ENCODE peak calls at places on chromosome X, in five cellular contexts. Z, P, M, T and C are unnamed samples.

GRCh38 chrX:78455901-78456300 is 128.5 kb upstream of the CYSLTR1 start:
- DNase-seq in Z (no peak), P (no peak), M (peak), T (peak), C (peak)

GRCh38 chrX:17706676-17707075 is 30.6 kb upstream of the SCML1 start:
- DNase-seq in Z (no peak), P (no peak), M (peak), T (peak), C (peak)

GRCh38 chrX:75784689-75785491 is at the start of gene MAGEE2:
- DNase-seq in Z (no peak), P (no peak), M (no peak), T (no peak), C (no peak)

GRCh38 chrX:118496763-118497079 is 1.1 kb downstream of the DOCK11 start:
- DNase-seq in Z (no peak), P (no peak), M (no peak), T (no peak), C (no peak)

GRCh38 chrX:41445781-41446358 is 1.3 kb upstream of the NYX start:
- DNase-seq in Z (no peak), P (peak), M (no peak), T (no peak), C (peak)

GRCh38 chrX:134180566-134180965 is 56.4 kb upstream of the CCDC160 start:
- DNase-seq in Z (no peak), P (no peak), M (no peak), T (no peak), C (no peak)

GRCh38 chrX:40172169-40172979 is 74.6 kb upstream of the BCOR start:
- DNase-seq in Z (peak), P (peak), M (peak), T (peak), C (peak)

GRCh38 chrX:132564026-132564425 is 75.2 kb upstream of the MBNL3 start:
- DNase-seq in Z (no peak), P (no peak), M (peak), T (no peak), C (no peak)

GRCh38 chrX:83997781-83998180 is 136.8 kb downstream of the CYLC1 start:
- DNase-seq in Z (no peak), P (no peak), M (no peak), T (no peak), C (no peak)

GRCh38 chrX:85052207-85052606 is 48.5 kb downstream of the APOOL start:
- DNase-seq in Z (no peak), P (no peak), M (peak), T (peak), C (peak)

GRCh38 chrX:8084023-8084422 is 87.0 kb downstream of the VCX2 start:
- DNase-seq in Z (no peak), P (no peak), M (peak), T (peak), C (peak)

GRCh38 chrX:76427560-76428242 is at the start of gene MAGEE1:
- DNase-seq in Z (peak), P (peak), M (peak), T (peak), C (peak)

GRCh38 chrX:135985123-135985973 is at the start of gene SLC9A6:
- DNase-seq in Z (peak), P (peak), M (peak), T (peak), C (peak)

GRCh38 chrX:21798677-21799219 is 40.7 kb upstream of the MBTPS2 start:
- DNase-seq in Z (no peak), P (no peak), M (peak), T (peak), C (peak)

GRCh38 chrX:106874075-106874474 is 29.1 kb downstream of the RIPPLY1 start:
- DNase-seq in Z (no peak), P (no peak), M (peak), T (peak), C (peak)

GRCh38 chrX:46485897-46486296 is 59.3 kb downstream of the ZNF674 start:
- DNase-seq in Z (no peak), P (no peak), M (no peak), T (no peak), C (no peak)

GRCh38 chrX:68928401-68928800 is 99.6 kb downstream of the EFNB1 start:
- DNase-seq in Z (no peak), P (no peak), M (no peak), T (no peak), C (no peak)

GRCh38 chrX:254630-255215 is 26.5 kb upstream of the PLCXD1 start:
- DNase-seq in Z (no peak), P (peak), M (no peak), T (no peak), C (no peak)

GRCh38 chrX:70554948-70555347 is 110.3 kb downstream of the DLG3 start:
- DNase-seq in Z (no peak), P (no peak), M (no peak), T (no peak), C (no peak)

GRCh38 chrX:88424541-88424940 is 322.5 kb upstream of the CPXCR1 start:
- DNase-seq in Z (no peak), P (no peak), M (no peak), T (no peak), C (no peak)

GRCh38 chrX:88424071-88424470 is 323.0 kb upstream of the CPXCR1 start:
- DNase-seq in Z (no peak), P (no peak), M (no peak), T (no peak), C (no peak)

DNA sequence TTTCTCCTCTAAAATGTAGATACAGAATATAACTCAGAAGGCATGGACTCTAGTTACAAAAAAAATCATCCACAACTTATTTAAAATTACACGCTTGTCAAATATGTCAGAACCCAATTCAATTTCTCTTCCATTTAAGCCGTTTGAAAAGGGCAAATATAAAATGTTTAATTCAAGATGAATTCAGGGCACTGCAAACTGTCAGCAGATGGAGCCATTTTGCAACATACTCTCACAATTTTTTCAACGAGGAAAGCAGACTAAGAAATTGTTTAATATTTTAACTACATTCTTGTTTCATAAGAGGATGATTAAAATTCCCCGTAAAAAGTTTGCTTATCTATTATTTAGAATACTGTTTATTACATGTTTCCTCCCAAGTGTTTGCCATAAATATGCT is 321.3 kb upstream of the CPXCR1 start:
- DNase-seq in Z (no peak), P (no peak), M (peak), T (peak), C (no peak)
- TF ChIP-seq CTCF in Z (no peak), P (no peak), M (peak), T (peak), C (no peak)

DNA sequence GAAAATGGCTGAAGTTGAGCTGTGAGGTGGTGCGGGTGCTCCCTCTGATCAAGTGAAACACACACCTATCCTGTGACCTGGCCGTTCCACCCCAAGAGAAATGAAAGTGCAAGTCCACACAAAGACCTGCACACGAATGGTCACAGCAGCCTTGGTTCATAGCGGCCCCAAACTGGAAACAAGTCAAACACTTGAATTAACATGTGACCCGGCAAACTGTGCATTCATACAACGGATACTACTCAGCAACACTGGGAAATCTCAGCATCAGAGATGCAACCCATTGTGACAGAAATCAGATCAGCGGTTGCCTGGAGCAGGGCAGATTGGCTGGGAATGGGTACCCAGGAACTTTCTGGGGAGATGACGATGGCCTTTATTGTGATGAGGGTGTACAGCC is 7.6 kb downstream of the G6PD start:
- DNase-seq in Z (no peak), P (no peak), M (no peak), T (no peak), C (no peak)
- H3K4me3 ChIP-seq in Z (no peak), P (no peak), M (no peak), T (no peak), C (no peak)

GRCh38 chrX:52979568-52979967 is 21.2 kb upstream of the FAM156A start:
- DNase-seq in Z (peak), P (peak), M (peak), T (peak), C (no peak)
- TF ChIP-seq CTCF in Z (no peak), P (no peak), M (no peak), T (no peak), C (no peak)

GRCh38 chrX:81259714-81260395 is 58.0 kb downstream of the SH3BGRL start:
- DNase-seq in Z (no peak), P (no peak), M (peak), T (peak), C (peak)
- H3K4me3 ChIP-seq in Z (no peak), P (no peak), M (no peak), T (no peak), C (no peak)

GRCh38 chrX:64894454-64895038 is 81.7 kb downstream of the ZC4H2 start:
- DNase-seq in Z (no peak), P (no peak), M (peak), T (peak), C (peak)
- TF ChIP-seq CTCF in Z (no peak), P (no peak), M (peak), T (peak), C (peak)

GRCh38 chrX:102651968-102652744 is 873 bp downstream of the GPRASP1 start:
- DNase-seq in Z (peak), P (no peak), M (peak), T (peak), C (peak)
- H3K4me3 ChIP-seq in Z (peak), P (peak), M (peak), T (peak), C (peak)

DNA sequence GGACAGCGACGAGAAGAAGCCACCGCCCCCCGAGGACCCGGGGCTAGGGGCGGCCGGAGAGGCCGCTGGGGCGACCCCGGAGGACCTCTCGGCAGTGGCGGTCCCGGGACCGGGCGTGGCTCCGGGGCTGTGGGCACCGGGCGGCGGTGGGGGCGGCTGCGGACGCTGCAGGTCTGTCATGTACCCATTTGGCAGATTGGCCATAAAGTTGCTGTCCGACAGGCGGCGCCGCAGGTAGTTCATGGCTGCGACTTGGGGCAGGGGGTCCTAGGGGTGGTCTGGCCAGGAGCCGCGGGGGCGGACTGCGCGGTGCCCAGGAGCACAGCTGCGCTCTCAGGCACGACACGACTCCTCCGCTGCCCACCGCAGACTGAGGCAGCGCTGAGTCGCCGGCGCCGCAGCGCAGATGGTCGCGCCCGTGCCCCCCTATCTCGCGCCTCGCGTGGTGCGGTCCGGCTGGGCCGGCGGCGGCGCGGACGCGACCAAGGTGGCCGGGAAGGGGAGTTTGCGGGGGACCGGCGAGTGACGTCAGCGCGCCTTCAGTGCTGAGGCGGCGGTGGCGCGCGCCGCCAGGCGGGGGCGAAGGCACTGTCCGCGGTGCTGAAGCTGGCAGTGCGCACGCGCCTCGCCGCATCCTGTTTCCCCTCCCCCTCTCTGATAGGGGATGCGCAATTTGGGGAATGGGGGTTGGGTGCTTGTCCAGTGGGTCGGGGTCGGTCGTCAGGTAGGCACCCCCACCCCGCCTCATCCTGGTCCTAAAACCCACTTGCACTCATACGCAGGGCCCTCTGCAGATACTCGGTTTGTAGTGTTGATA is at the start of gene SYN1:
- DNase-seq in Z (peak), P (peak), M (peak), T (peak), C (peak)
- TF ChIP-seq CTCF in Z (no peak), P (no peak), M (no peak), T (peak), C (no peak)

DNA sequence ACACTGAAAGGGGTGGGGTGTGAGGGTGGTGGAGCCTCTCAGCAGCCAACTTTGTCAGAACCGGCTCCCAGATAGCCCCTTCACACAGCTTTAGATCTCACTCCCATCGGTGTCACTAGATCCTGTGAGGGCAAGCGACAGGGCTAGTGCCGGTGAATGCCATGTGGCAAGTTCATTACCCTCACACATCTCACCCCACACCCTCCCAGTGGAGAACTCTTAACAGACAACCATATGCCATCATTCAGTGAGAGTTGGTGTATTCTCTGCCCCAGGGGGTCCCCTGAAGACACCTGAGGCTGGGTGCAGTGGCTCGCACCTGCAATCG is 15.3 kb downstream of the SEPTIN6 start:
- DNase-seq in Z (no peak), P (no peak), M (no peak), T (no peak), C (no peak)
- H3K4me3 ChIP-seq in Z (no peak), P (no peak), M (no peak), T (no peak), C (no peak)

GRCh38 chrX:51395807-51396728 is 63.4 kb downstream of the NUDT10 start:
- DNase-seq in Z (peak), P (no peak), M (no peak), T (peak), C (peak)
- TF ChIP-seq CTCF in Z (no peak), P (no peak), M (no peak), T (peak), C (no peak)